ENCODE peak calls at places on chromosomes 6 and 20, in nine cellular contexts. K is activated CD4-positive, alpha-beta T cell treated with anti-CD3 and anti-CD28 coated beads, Interleukin-2, amount 50 U/mL, for 24 hours; F is pancreas; R is HFF-Myc; W is uterus; S is NCI-H1436; J is GM03348; Z is sciatic nerve; G is NCI-H2107. H is an unnamed sample.

GRCh38 chr6:138546733-138547185 is 47.5 kb upstream of the NHSL1 start:
- DNase-seq in K (no peak), F (no peak), R (no peak), W (no peak), S (no peak), J (no peak), Z (no peak), G (no peak), H (no peak)

GRCh38 chr20:34066476-34067090 is 45.5 kb downstream of the EIF2S2 start:
- DNase-seq in K (no peak), F (no peak), R (peak), W (no peak), S (no peak), J (no peak), Z (no peak), G (no peak), H (peak)

GRCh38 chr6:50257322-50257721 is 207.6 kb upstream of the DEFB112 start:
- DNase-seq in K (no peak), F (no peak), R (no peak), W (no peak), S (no peak), J (no peak), Z (no peak), G (no peak), H (no peak)

GRCh38 chr20:4513720-4514119 is 208.0 kb upstream of the PRND start:
- DNase-seq in K (no peak), F (no peak), R (peak), W (no peak), S (no peak), J (no peak), Z (no peak), G (no peak), H (peak)

GRCh38 chr6:66675906-66676305 is 968.9 kb upstream of the EYS start:
- DNase-seq in K (no peak), F (no peak), R (no peak), W (no peak), S (no peak), J (no peak), Z (no peak), G (no peak), H (no peak)

GRCh38 chr6:108117427-108118358 is 43.2 kb upstream of the OSTM1 start:
- DNase-seq in K (no peak), F (no peak), R (no peak), W (peak), S (no peak), J (peak), Z (no peak), G (no peak), H (no peak)

GRCh38 chr6:160275511-160276003 is 16.9 kb upstream of the SLC22A2 start:
- DNase-seq in K (no peak), F (no peak), R (no peak), W (no peak), S (no peak), J (no peak), Z (no peak), G (no peak), H (peak)

GRCh38 chr6:3825851-3826581 is 23.2 kb upstream of the FAM50B start:
- DNase-seq in K (no peak), F (peak), R (peak), W (peak), S (no peak), J (peak), Z (peak), G (no peak), H (peak)

GRCh38 chr20:19920388-19921138 is 96.6 kb upstream of the NAA20 start:
- DNase-seq in K (no peak), F (no peak), R (no peak), W (no peak), S (no peak), J (no peak), Z (no peak), G (no peak), H (no peak)

GRCh38 chr6:56772737-56773184 is 130.1 kb upstream of the DST start:
- DNase-seq in K (no peak), F (no peak), R (no peak), W (no peak), S (no peak), J (no peak), Z (no peak), G (no peak), H (peak)

GRCh38 chr6:7243188-7243942 is 69.6 kb downstream of the SSR1 start:
- DNase-seq in K (peak), F (peak), R (peak), W (no peak), S (peak), J (peak), Z (no peak), G (no peak), H (peak)

GRCh38 chr20:43824699-43825402 is 89.8 kb upstream of the TOX2 start:
- DNase-seq in K (no peak), F (peak), R (no peak), W (no peak), S (no peak), J (peak), Z (no peak), G (no peak), H (peak)

GRCh38 chr6:139391709-139392108 is 17.3 kb upstream of the CITED2 start:
- DNase-seq in K (no peak), F (no peak), R (no peak), W (no peak), S (no peak), J (no peak), Z (no peak), G (no peak), H (no peak)

GRCh38 chr6:29887330-29887818 is 55.0 kb upstream of the HLA-A start:
- DNase-seq in K (no peak), F (peak), R (no peak), W (peak), S (no peak), J (peak), Z (peak), G (no peak), H (peak)

GRCh38 chr6:133817460-133818047 is 71.4 kb upstream of the TCF21 start:
- DNase-seq in K (peak), F (peak), R (no peak), W (no peak), S (peak), J (no peak), Z (no peak), G (no peak), H (no peak)

GRCh38 chr6:158168054-158168303 is at the start of gene SERAC1:
- DNase-seq in K (no peak), F (no peak), R (no peak), W (no peak), S (no peak), J (no peak), Z (no peak), G (no peak), H (no peak)

GRCh38 chr6:167079853-167080297 is 43.0 kb upstream of the CCR6 start:
- DNase-seq in K (peak), F (no peak), R (no peak), W (no peak), S (no peak), J (no peak), Z (no peak), G (no peak), H (no peak)

GRCh38 chr6:42748241-42748898 is 2.5 kb upstream of the TBCC start:
- DNase-seq in K (no peak), F (no peak), R (no peak), W (no peak), S (no peak), J (no peak), Z (no peak), G (no peak), H (no peak)

GRCh38 chr6:91166271-91166670 is 579.4 kb upstream of the MAP3K7 start:
- DNase-seq in K (no peak), F (no peak), R (no peak), W (no peak), S (no peak), J (no peak), Z (no peak), G (no peak), H (no peak)

GRCh38 chr6:159112714-159113113 is 56.5 kb upstream of the FNDC1 start:
- DNase-seq in K (no peak), F (no peak), R (no peak), W (no peak), S (no peak), J (no peak), Z (no peak), G (no peak), H (no peak)

GRCh38 chr6:3540253-3540820 is 83.5 kb upstream of the SLC22A23 start:
- DNase-seq in K (no peak), F (no peak), R (no peak), W (no peak), S (no peak), J (no peak), Z (no peak), G (no peak), H (no peak)

GRCh38 chr6:150491131-150491795 is 108.4 kb upstream of the PLEKHG1 start:
- DNase-seq in K (peak), F (no peak), R (peak), W (no peak), S (no peak), J (no peak), Z (no peak), G (no peak), H (peak)

GRCh38 chr20:63908008-63908682 is 13.2 kb downstream of the DNAJC5 start:
- DNase-seq in K (no peak), F (no peak), R (no peak), W (no peak), S (no peak), J (no peak), Z (no peak), G (no peak), H (no peak)

GRCh38 chr6:149851461-149851860 is 12.7 kb downstream of the LRP11 start:
- DNase-seq in K (no peak), F (no peak), R (no peak), W (no peak), S (no peak), J (no peak), Z (no peak), G (no peak), H (peak)

GRCh38 chr6:100217225-100217624 is 223.2 kb upstream of the MCHR2 start:
- DNase-seq in K (no peak), F (no peak), R (no peak), W (no peak), S (no peak), J (peak), Z (no peak), G (no peak), H (peak)

GRCh38 chr6:84605308-84605707 is 159.1 kb downstream of the TBX18 start:
- DNase-seq in K (no peak), F (no peak), R (no peak), W (no peak), S (no peak), J (no peak), Z (no peak), G (no peak), H (no peak)

GRCh38 chr20:63610581-63611435 is 16.1 kb downstream of the GMEB2 start:
- DNase-seq in K (no peak), F (no peak), R (no peak), W (no peak), S (no peak), J (no peak), Z (no peak), G (no peak), H (no peak)

GRCh38 chr6:20325641-20326421 is 75.8 kb upstream of the E2F3 start:
- DNase-seq in K (no peak), F (no peak), R (no peak), W (no peak), S (no peak), J (no peak), Z (no peak), G (no peak), H (no peak)

GRCh38 chr20:43911066-43911465 is 3.6 kb upstream of the TOX2 start:
- DNase-seq in K (no peak), F (no peak), R (peak), W (no peak), S (no peak), J (no peak), Z (no peak), G (no peak), H (peak)

GRCh38 chr20:37973059-37973910 is 60.0 kb downstream of the TTI1 start:
- DNase-seq in K (no peak), F (no peak), R (no peak), W (no peak), S (no peak), J (no peak), Z (no peak), G (no peak), H (no peak)

GRCh38 chr6:49541210-49541724 is 9.2 kb upstream of the C6orf141 start:
- DNase-seq in K (no peak), F (no peak), R (peak), W (no peak), S (peak), J (peak), Z (no peak), G (no peak), H (peak)

H was measured in AG10803.